ENCODE peak calls at places on chromosomes 11 and 22, in seven cellular contexts. K is MM.1S, M is PC-9, F is sigmoid colon, P is neural progenitor cell, I is psoas muscle, C is adrenal gland. W is an unnamed sample. For H3K27me3 and H3K36me3, the result is how much of the 10 kb centered on the place peaks cover.

GRCh38 chr22:25841775-25842174 is 99.8 kb downstream of the MYO18B start:
- DNase-seq in K (no peak), M (no peak), F (no peak), P (no peak), I (no peak), C (no peak), W (no peak)

GRCh38 chr11:119990306-119991021 is 147.4 kb downstream of the TRIM29 start:
- DNase-seq in K (no peak), M (no peak), F (no peak), P (no peak), I (peak), C (peak), W (no peak)

GRCh38 chr11:13338437-13339069 is 61.0 kb downstream of the BMAL1 start:
- DNase-seq in K (peak), M (peak), F (no peak), P (no peak), I (no peak), C (peak), W (no peak)

GRCh38 chr11:46275964-46276641 is 1.4 kb upstream of the CREB3L1 start:
- DNase-seq in K (no peak), M (peak), F (no peak), P (no peak), I (no peak), C (no peak), W (no peak)

GRCh38 chr11:4071828-4072421 is 22.7 kb upstream of the RRM1 start:
- DNase-seq in K (no peak), M (no peak), F (no peak), P (peak), I (no peak), C (no peak), W (no peak)

GRCh38 chr11:104798794-104799193 is 99.5 kb downstream of the CASP12 start:
- DNase-seq in K (peak), M (no peak), F (no peak), P (no peak), I (no peak), C (no peak), W (no peak)

GRCh38 chr22:35299217-35299716 is 427 bp upstream of the TOM1 start:
- DNase-seq in K (peak), M (no peak), F (no peak), P (no peak), I (no peak), C (no peak), W (no peak)

GRCh38 chr22:32695451-32695891 is 106.0 kb upstream of the TIMP3 start:
- DNase-seq in K (no peak), M (peak), F (no peak), P (no peak), I (no peak), C (no peak), W (no peak)

GRCh38 chr22:29816980-29817379 is 21.1 kb downstream of the ASCC2 start:
- DNase-seq in K (no peak), M (no peak), F (no peak), P (no peak), I (no peak), C (no peak), W (no peak)

GRCh38 chr22:50040717-50041116 is 17.4 kb downstream of the TTLL8 start:
- DNase-seq in K (no peak), M (no peak), F (peak), P (no peak), I (no peak), C (no peak), W (no peak)

GRCh38 chr11:91773090-91773489 is 451.5 kb upstream of the FAT3 start:
- DNase-seq in K (no peak), M (no peak), F (no peak), P (peak), I (no peak), C (no peak), W (no peak)

GRCh38 chr11:128184981-128185380 is 402.4 kb downstream of the ETS1 start:
- DNase-seq in K (no peak), M (no peak), F (no peak), P (no peak), I (no peak), C (no peak), W (no peak)

GRCh38 chr11:96389604-96390402 is at the start of the genes CCDC82 and JRKL:
- DNase-seq in K (peak), M (peak), F (peak), P (peak), I (peak), C (peak), W (peak)

GRCh38 chr11:27894552-27894951 is 194.3 kb upstream of the BDNF start:
- DNase-seq in K (no peak), M (no peak), F (no peak), P (no peak), I (no peak), C (no peak), W (no peak)
- H3K27me3 ChIP-seq in K (under half), M (under half), F (under half), P (under half), I (under half), C (under half), W (under half)

GRCh38 chr11:102518296-102519094 is 12.1 kb downstream of the MMP7 start:
- DNase-seq in K (no peak), M (no peak), F (no peak), P (peak), I (no peak), C (no peak), W (no peak)
- TF ChIP-seq CTCF in K (peak), M (no peak), F (no peak), P (peak), I (no peak), C (no peak), W (no peak)

GRCh38 chr11:73009972-73010371 is 132.1 kb downstream of the FCHSD2 start:
- DNase-seq in K (no peak), M (no peak), F (no peak), P (no peak), I (no peak), C (no peak), W (no peak)
- H3K36me3 ChIP-seq in K (under half), M (under half), F (under half), P (under half), I (under half), C (under half), W (under half)

DNA sequence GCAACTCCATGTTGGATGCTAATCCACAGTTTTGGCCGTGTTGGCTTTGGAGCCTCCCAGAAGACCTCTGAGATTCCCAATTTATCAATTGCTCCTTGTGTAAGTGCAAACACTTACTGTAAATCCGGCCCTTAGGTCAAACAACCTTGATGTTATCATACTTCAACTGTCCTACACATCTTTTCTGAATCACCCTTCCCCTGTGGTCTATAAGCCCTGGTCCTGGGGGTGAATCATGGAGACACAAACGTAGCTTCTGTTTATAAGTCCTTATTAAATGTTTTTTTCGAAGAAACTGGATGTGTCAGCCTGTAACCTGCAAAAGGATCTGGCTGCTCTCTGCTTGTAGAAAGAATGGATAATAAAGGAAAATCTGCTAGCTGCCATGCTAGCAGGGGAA is 1.7 kb upstream of the IL10RA start:
- DNase-seq in K (no peak), M (no peak), F (no peak), P (no peak), I (no peak), C (no peak), W (no peak)
- H3K27me3 ChIP-seq in K (under half), M (under half), F (under half), P (half or more), I (under half), C (under half), W (under half)

W was measured in RWPE2.